ENCODE peak calls at places on chromosome 5, in nine cellular contexts. One of them, this sample, is unnamed.

GRCh38 chr5:95883185-95884020 is 60.9 kb upstream of the GLRX start:
- DNase-seq in H1: no peak
- DNase-seq in DND-41: no peak
- DNase-seq in A673: no peak
- DNase-seq in HCT116: no peak
- DNase-seq in GM23338: no peak
- DNase-seq in neural progenitor cell: no peak
- DNase-seq in mammary epithelial cell: peak; percentile 61
- DNase-seq in hepatocyte: no peak
- DNase-seq in this sample: no peak

GRCh38 chr5:6686916-6687409 is 26.3 kb upstream of the TENT4A start:
- DNase-seq in A673: peak; percentile 45
- DNase-seq in H1: no peak
- DNase-seq in hepatocyte: peak; percentile 73
- DNase-seq in DND-41: peak; percentile 35
- DNase-seq in HCT116: no peak
- DNase-seq in mammary epithelial cell: peak; percentile 31
- DNase-seq in GM23338: peak; percentile 88
- DNase-seq in neural progenitor cell: peak; percentile 86
- DNase-seq in this sample: peak; percentile 79

GRCh38 chr5:130710596-130710995 is 454.5 kb downstream of the HINT1 start:
- DNase-seq in GM23338: no peak
- DNase-seq in mammary epithelial cell: no peak
- DNase-seq in A673: no peak
- DNase-seq in hepatocyte: peak; percentile 54
- DNase-seq in HCT116: no peak
- DNase-seq in DND-41: no peak
- DNase-seq in H1: no peak
- DNase-seq in neural progenitor cell: no peak
- DNase-seq in this sample: no peak

GRCh38 chr5:75265731-75266130 is 29.1 kb upstream of the ANKRD31 start:
- DNase-seq in mammary epithelial cell: peak; percentile 33
- DNase-seq in HCT116: peak; percentile 37
- DNase-seq in A673: peak; percentile 68
- DNase-seq in neural progenitor cell: peak; percentile 35
- DNase-seq in DND-41: no peak
- DNase-seq in hepatocyte: peak; percentile 53
- DNase-seq in GM23338: peak; percentile 80
- DNase-seq in H1: no peak
- DNase-seq in this sample: peak; percentile 55

GRCh38 chr5:94433393-94434149 is 184.8 kb downstream of the KIAA0825 start:
- DNase-seq in H1: no peak
- DNase-seq in A673: peak; percentile 5
- DNase-seq in neural progenitor cell: no peak
- DNase-seq in HCT116: peak; percentile 73
- DNase-seq in hepatocyte: no peak
- DNase-seq in GM23338: no peak
- DNase-seq in mammary epithelial cell: peak; percentile 19
- DNase-seq in DND-41: no peak
- DNase-seq in this sample: peak; percentile 71

GRCh38 chr5:64806537-64806936 is 37.8 kb downstream of the CWC27 start:
- DNase-seq in neural progenitor cell: no peak
- DNase-seq in H1: no peak
- DNase-seq in HCT116: no peak
- DNase-seq in GM23338: no peak
- DNase-seq in mammary epithelial cell: no peak
- DNase-seq in hepatocyte: no peak
- DNase-seq in A673: no peak
- DNase-seq in DND-41: no peak
- DNase-seq in this sample: no peak

GRCh38 chr5:31809037-31809910 is 170.3 kb downstream of the PDZD2 start:
- DNase-seq in GM23338: peak; percentile 86
- DNase-seq in A673: peak; percentile 83
- DNase-seq in neural progenitor cell: peak; percentile 83
- DNase-seq in H1: peak; percentile 49
- DNase-seq in mammary epithelial cell: peak; percentile 59
- DNase-seq in DND-41: peak; percentile 19
- DNase-seq in hepatocyte: peak; percentile 82
- DNase-seq in HCT116: peak; percentile 68
- DNase-seq in this sample: peak; percentile 84

GRCh38 chr5:68374770-68375518 is 159.4 kb downstream of the PIK3R1 start:
- DNase-seq in H1: no peak
- DNase-seq in A673: peak; percentile 15
- DNase-seq in DND-41: no peak
- DNase-seq in HCT116: no peak
- DNase-seq in GM23338: no peak
- DNase-seq in hepatocyte: no peak
- DNase-seq in mammary epithelial cell: peak; percentile 24
- DNase-seq in neural progenitor cell: no peak
- DNase-seq in this sample: peak; percentile 20

DNA sequence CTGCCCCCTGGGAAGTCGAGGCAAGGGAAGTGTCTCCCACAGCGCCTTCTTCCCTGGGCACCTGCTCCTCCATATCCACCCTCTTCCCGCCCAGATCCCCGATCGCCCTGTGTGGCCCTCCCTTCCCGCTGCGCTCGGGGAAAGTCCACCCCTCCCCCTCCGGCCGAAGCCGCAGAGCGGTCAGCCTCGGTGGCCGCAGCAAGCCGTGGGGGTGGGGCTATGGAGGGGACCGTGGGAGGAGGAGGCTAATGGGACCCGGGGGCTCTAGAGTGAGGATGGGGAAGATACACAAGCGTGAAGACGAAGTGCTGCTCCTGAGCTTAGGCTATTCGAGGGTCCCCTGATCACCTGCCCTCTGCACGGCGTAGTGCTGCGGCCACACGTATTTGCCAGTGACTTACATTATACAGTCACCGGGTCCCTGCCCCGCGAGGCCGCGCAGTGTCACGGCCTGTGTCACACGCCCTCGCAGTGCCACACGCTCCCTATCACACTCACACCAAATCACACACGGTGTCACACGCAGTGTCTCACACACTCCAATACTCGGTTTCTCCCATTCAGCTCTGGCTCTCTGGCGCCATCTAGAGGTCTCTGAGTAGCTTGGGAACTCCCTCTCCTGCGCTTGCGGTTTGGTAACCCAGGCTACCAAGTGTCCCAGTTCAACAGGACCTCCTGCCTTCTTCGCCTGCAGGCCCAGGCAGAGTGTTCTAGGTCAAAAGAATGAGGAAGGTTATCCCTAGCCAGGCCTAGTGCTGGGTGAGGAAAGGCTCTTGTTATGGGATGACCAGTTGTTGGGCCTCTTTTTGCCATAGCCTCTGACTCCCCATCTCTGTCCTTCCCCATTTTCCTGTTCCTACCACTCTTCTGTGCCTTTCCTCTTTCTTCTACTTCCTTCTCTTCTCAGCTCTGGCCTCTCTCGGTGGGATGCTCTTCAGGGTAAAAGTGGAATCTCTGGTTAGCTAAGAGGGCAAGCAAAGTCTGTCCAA is 855 bp upstream of the PCDH1 start:
- DNase-seq in neural progenitor cell: peak; percentile 96
- DNase-seq in GM23338: peak; percentile 97
- DNase-seq in hepatocyte: peak; percentile 95
- DNase-seq in H1: no peak
- DNase-seq in mammary epithelial cell: peak; percentile 90
- DNase-seq in DND-41: peak; percentile 84
- DNase-seq in HCT116: peak; percentile 86
- DNase-seq in A673: peak; percentile 95
- DNase-seq in this sample: peak; percentile 86
- TF ChIP-seq EZH2 in neural progenitor cell: no peak
- TF ChIP-seq EZH2 in GM23338: no peak
- TF ChIP-seq EZH2 in hepatocyte: no peak
- TF ChIP-seq EZH2 in H1: no peak
- TF ChIP-seq EZH2 in mammary epithelial cell: no peak
- TF ChIP-seq EZH2 in DND-41: no peak
- TF ChIP-seq EZH2 in HCT116: no peak
- TF ChIP-seq EZH2 in A673: no peak
- TF ChIP-seq EZH2 in this sample: no peak

GRCh38 chr5:139797335-139797734 is 1.7 kb downstream of the PSD2 start:
- DNase-seq in A673: no peak
- DNase-seq in mammary epithelial cell: no peak
- DNase-seq in HCT116: no peak
- DNase-seq in hepatocyte: no peak
- DNase-seq in neural progenitor cell: no peak
- DNase-seq in DND-41: no peak
- DNase-seq in H1: no peak
- DNase-seq in GM23338: no peak
- DNase-seq in this sample: peak; percentile 28

GRCh38 chr5:139797856-139798510 is 2.4 kb downstream of the PSD2 start:
- DNase-seq in DND-41: no peak
- DNase-seq in H1: no peak
- DNase-seq in mammary epithelial cell: no peak
- DNase-seq in neural progenitor cell: no peak
- DNase-seq in hepatocyte: no peak
- DNase-seq in HCT116: no peak
- DNase-seq in GM23338: no peak
- DNase-seq in A673: no peak
- DNase-seq in this sample: no peak

GRCh38 chr5:139794067-139794846 is 1.4 kb upstream of the PSD2 start:
- DNase-seq in DND-41: no peak
- DNase-seq in HCT116: no peak
- DNase-seq in GM23338: no peak
- DNase-seq in mammary epithelial cell: no peak
- DNase-seq in neural progenitor cell: no peak
- DNase-seq in A673: no peak
- DNase-seq in hepatocyte: no peak
- DNase-seq in H1: no peak
- DNase-seq in this sample: no peak

GRCh38 chr5:139795074-139796001 is at the start of gene PSD2:
- DNase-seq in GM23338: peak; percentile 83
- DNase-seq in neural progenitor cell: peak; percentile 78
- DNase-seq in hepatocyte: peak; percentile 43
- DNase-seq in DND-41: no peak
- DNase-seq in H1: no peak
- DNase-seq in mammary epithelial cell: peak; percentile 13
- DNase-seq in A673: peak; percentile 29
- DNase-seq in HCT116: no peak
- DNase-seq in this sample: peak; percentile 34

DNA sequence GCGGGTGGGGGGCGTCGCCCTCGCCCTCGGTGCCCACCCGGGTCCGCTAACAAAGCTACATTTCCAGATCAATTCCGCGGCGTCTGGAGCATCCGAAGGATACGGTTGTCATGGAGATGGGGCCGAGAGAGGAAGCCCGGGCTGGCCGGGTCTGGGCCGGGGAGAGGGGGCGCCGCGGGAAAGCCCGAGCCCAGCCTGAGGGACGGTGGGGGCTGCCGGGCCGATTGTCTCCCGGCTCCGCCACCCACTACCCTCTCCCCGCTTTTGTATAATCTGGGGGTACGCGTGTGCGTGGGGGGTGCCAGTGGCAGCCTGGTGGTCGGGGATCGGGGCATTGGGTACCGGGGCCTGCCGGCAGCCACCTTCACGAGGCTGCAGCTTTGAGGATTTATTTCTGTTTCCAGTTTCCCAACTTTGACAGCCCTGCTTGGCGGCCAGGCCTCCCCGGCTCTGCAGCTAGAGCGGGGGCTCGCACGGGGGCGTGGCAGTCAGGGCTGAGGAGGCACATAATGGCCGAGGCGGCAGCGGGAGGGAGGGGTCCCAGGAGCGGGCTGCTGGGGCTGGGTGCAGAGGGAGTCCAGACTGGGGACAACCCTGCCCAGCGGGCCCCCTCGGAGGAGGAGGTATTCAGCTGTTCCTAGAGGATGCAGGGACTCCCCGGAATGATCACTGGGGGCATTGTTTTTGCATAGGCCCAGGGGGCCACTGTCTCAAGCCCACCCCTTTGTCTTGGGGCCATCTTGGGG is 626 bp downstream of the PSD2 start:
- DNase-seq in H1: no peak
- DNase-seq in hepatocyte: no peak
- DNase-seq in mammary epithelial cell: no peak
- DNase-seq in A673: no peak
- DNase-seq in HCT116: no peak
- DNase-seq in DND-41: no peak
- DNase-seq in neural progenitor cell: peak; percentile 75
- DNase-seq in GM23338: peak; percentile 70
- DNase-seq in this sample: no peak
- TF ChIP-seq EZH2 in H1: peak; percentile 23
- TF ChIP-seq EZH2 in hepatocyte: peak; percentile 97
- TF ChIP-seq EZH2 in mammary epithelial cell: peak; percentile 74
- TF ChIP-seq EZH2 in A673: peak; percentile 88
- TF ChIP-seq EZH2 in HCT116: no peak
- TF ChIP-seq EZH2 in DND-41: no peak
- TF ChIP-seq EZH2 in neural progenitor cell: peak; percentile 75
- TF ChIP-seq EZH2 in GM23338: peak; percentile 38
- TF ChIP-seq EZH2 in this sample: peak; percentile 88

DNA sequence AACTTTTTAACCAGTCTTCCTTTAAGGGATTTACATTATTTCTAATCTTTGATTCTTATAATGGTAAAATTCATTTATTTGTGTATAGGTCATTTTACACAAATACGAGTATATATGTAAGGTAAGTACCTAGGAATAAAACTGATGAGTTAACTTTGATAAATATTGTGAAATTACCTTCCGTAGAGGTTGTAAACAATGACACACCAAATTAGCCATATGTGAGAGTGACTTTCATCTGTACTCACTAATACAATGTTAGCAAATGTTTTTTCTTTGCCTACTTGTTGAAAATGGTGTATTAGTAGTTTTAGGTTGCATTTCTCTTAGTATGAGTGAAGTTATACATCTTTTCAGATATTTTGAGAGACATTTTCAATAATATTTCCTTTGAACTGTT is 42.6 kb upstream of the TSLP start:
- DNase-seq in H1: no peak
- DNase-seq in hepatocyte: no peak
- DNase-seq in GM23338: no peak
- DNase-seq in mammary epithelial cell: no peak
- DNase-seq in neural progenitor cell: no peak
- DNase-seq in A673: no peak
- DNase-seq in HCT116: no peak
- DNase-seq in DND-41: no peak
- DNase-seq in this sample: no peak
- TF ChIP-seq EZH2 in H1: no peak
- TF ChIP-seq EZH2 in hepatocyte: no peak
- TF ChIP-seq EZH2 in GM23338: no peak
- TF ChIP-seq EZH2 in mammary epithelial cell: no peak
- TF ChIP-seq EZH2 in neural progenitor cell: no peak
- TF ChIP-seq EZH2 in A673: no peak
- TF ChIP-seq EZH2 in HCT116: no peak
- TF ChIP-seq EZH2 in DND-41: no peak
- TF ChIP-seq EZH2 in this sample: no peak

DNA sequence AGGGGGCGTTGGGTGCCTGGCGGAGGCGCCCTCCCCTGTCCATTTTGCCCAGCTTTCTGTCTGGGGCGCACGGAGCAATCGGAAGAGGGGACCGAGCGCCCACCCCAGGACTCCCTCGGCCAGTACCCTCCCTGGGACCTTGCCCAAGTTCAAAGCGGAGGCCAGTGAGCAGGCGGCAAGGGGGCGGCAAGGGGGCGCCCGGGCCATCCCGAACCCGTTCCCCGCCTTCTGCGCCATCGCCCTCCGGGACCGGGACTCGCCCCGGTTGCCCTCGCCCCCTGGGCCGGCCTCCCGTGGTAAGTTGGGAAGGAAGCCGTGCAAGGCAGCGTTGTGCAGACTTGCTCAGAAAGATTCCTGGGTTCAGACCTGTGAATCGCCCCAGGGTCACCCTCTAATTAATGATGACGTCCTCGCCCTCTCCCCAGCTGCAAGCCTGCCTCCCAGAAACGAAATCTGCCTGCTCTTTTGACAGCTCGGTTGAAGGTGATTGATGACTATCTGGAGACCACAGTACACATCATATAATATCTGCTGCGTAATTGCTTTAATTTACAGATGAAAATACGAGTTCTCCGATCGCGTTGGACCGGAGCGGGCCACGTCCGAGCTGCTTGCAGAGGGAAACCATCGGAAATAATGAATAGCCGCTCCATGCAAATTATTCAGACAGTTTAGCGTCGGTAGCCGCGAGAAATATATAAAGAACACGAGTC is 1.4 kb upstream of the IRX4 start:
- DNase-seq in DND-41: no peak
- DNase-seq in neural progenitor cell: peak; percentile 37
- DNase-seq in H1: no peak
- DNase-seq in hepatocyte: no peak
- DNase-seq in HCT116: no peak
- DNase-seq in mammary epithelial cell: peak; percentile 92
- DNase-seq in A673: no peak
- DNase-seq in GM23338: peak; percentile 42
- DNase-seq in this sample: no peak
- TF ChIP-seq EZH2 in DND-41: no peak
- TF ChIP-seq EZH2 in neural progenitor cell: peak; percentile 56
- TF ChIP-seq EZH2 in H1: no peak
- TF ChIP-seq EZH2 in hepatocyte: peak; percentile 92
- TF ChIP-seq EZH2 in HCT116: no peak
- TF ChIP-seq EZH2 in mammary epithelial cell: no peak
- TF ChIP-seq EZH2 in A673: peak; percentile 50
- TF ChIP-seq EZH2 in GM23338: peak; percentile 97
- TF ChIP-seq EZH2 in this sample: peak; percentile 97